ENCODE peak calls at places on chromosomes 13 and 19, in four cellular contexts. B is breast epithelium, U is colonic mucosa, D is psoas muscle. I is an unnamed sample.

GRCh38 chr19:10390652-10391286 is 10.4 kb upstream of the TYK2 start:
- DNase-seq in B (peak; percentile 74), U (peak; percentile 80), D (peak; percentile 72), I (peak; percentile 69)

GRCh38 chr13:100537951-100538462 is 50.6 kb downstream of the GGACT start:
- DNase-seq in B (no peak), U (no peak), D (no peak), I (no peak)

GRCh38 chr19:39968789-39969188 is 2.2 kb upstream of the PSMC4 start:
- DNase-seq in B (no peak), U (peak; percentile 16), D (no peak), I (no peak)

GRCh38 chr13:63680704-63681103 is 2265.1 kb upstream of the PCDH20 start:
- DNase-seq in B (no peak), U (no peak), D (no peak), I (no peak)

GRCh38 chr13:32911506-32911905 is 104.7 kb upstream of the KL start:
- DNase-seq in B (no peak), U (no peak), D (no peak), I (peak; percentile 19)

GRCh38 chr19:46848389-46848788 is 2.3 kb downstream of the AP2S1 start:
- DNase-seq in B (no peak), U (no peak), D (no peak), I (no peak)

GRCh38 chr13:104297075-104297474 is 1230.9 kb upstream of the SLC10A2 start:
- DNase-seq in B (no peak), U (no peak), D (no peak), I (no peak)

GRCh38 chr13:78176880-78177279 is 258.2 kb upstream of the EDNRB start:
- DNase-seq in B (no peak), U (no peak), D (no peak), I (no peak)

GRCh38 chr13:26015276-26015934 is 36.4 kb downstream of the SHISA2 start:
- DNase-seq in B (no peak), U (no peak), D (no peak), I (no peak)

GRCh38 chr13:74443623-74444022 is 309.4 kb upstream of the KLF12 start:
- DNase-seq in B (no peak), U (no peak), D (no peak), I (no peak)

GRCh38 chr13:101341464-101341863 is 74.8 kb downstream of the NALCN start:
- DNase-seq in B (no peak), U (no peak), D (no peak), I (no peak)

GRCh38 chr19:55157064-55157908 is at the start of gene TNNI3:
- DNase-seq in B (no peak), U (no peak), D (no peak), I (no peak)

GRCh38 chr13:108947551-108948030 is 318.2 kb downstream of the MYO16 start:
- DNase-seq in B (no peak), U (no peak), D (no peak), I (no peak)

GRCh38 chr19:18851673-18852325 is 20.0 kb downstream of the UPF1 start:
- DNase-seq in B (no peak), U (no peak), D (no peak), I (no peak)

GRCh38 chr19:6564393-6564792 is 26.6 kb downstream of the CD70 start:
- DNase-seq in B (no peak), U (no peak), D (no peak), I (no peak)

GRCh38 chr13:102968572-102969228 is 97.5 kb downstream of the SLC10A2 start:
- DNase-seq in B (no peak), U (no peak), D (no peak), I (peak; percentile 57)

GRCh38 chr19:39401549-39402416 is 4.9 kb upstream of the ZFP36 start:
- DNase-seq in B (no peak), U (peak; percentile 87), D (peak; percentile 76), I (peak; percentile 100)

GRCh38 chr13:72537782-72538181 is 189.6 kb downstream of the MZT1 start:
- DNase-seq in B (no peak), U (no peak), D (no peak), I (no peak)

GRCh38 chr13:110265341-110265681 is 41.6 kb downstream of the COL4A1 start:
- DNase-seq in B (no peak), U (no peak), D (no peak), I (no peak)

GRCh38 chr13:80979035-80979641 is 638.2 kb upstream of the SPRY2 start:
- DNase-seq in B (no peak), U (peak; percentile 26), D (no peak), I (peak; percentile 56)

GRCh38 chr19:15962319-15962718 is 13.5 kb downstream of the OR10H4 start:
- DNase-seq in B (no peak), U (no peak), D (no peak), I (no peak)

GRCh38 chr19:8544168-8544567 is 30.2 kb upstream of the ZNF414 start:
- DNase-seq in B (no peak), U (no peak), D (no peak), I (no peak)

GRCh38 chr19:7434391-7434790 is 54.4 kb downstream of the PEX11G start:
- DNase-seq in B (no peak), U (no peak), D (no peak), I (no peak)

GRCh38 chr13:29484236-29484635 is 111.3 kb downstream of the SLC7A1 start:
- DNase-seq in B (no peak), U (no peak), D (no peak), I (no peak)

GRCh38 chr13:90447034-90447734 is 900.3 kb upstream of the MIR17HG start:
- DNase-seq in B (no peak), U (no peak), D (no peak), I (no peak)

GRCh38 chr19:51375504-51376221 is 3.2 kb upstream of the NKG7 start:
- DNase-seq in B (no peak), U (no peak), D (no peak), I (no peak)

GRCh38 chr13:96982672-96983071 is 11.6 kb downstream of the OXGR1 start:
- DNase-seq in B (no peak), U (no peak), D (no peak), I (no peak)

GRCh38 chr19:29277107-29277506 is 64.2 kb upstream of the UQCRFS1 start:
- DNase-seq in B (no peak), U (no peak), D (no peak), I (peak; percentile 27)

GRCh38 chr19:31294189-31294588 is 55.0 kb downstream of the TSHZ3 start:
- DNase-seq in B (no peak), U (no peak), D (no peak), I (no peak)

GRCh38 chr19:16435999-16436650 is 35.6 kb downstream of the EPS15L1 start:
- DNase-seq in B (no peak), U (no peak), D (no peak), I (no peak)

GRCh38 chr19:4730740-4731171 is 7.1 kb upstream of the DPP9 start:
- DNase-seq in B (no peak), U (peak; percentile 55), D (no peak), I (no peak)

GRCh38 chr13:79085021-79085420 is 321.0 kb downstream of the RBM26 start:
- DNase-seq in B (no peak), U (no peak), D (no peak), I (no peak)

GRCh38 chr19:5231857-5232503 is 108.6 kb downstream of the PTPRS start:
- DNase-seq in B (no peak), U (no peak), D (no peak), I (no peak)

GRCh38 chr19:42246143-42246868 is 3.9 kb upstream of the GSK3A start:
- DNase-seq in B (peak; percentile 75), U (peak; percentile 68), D (peak; percentile 87), I (peak; percentile 68)
- H3K4me1 ChIP-seq in B (peaks cover 5% of the 10 kb centered on the region), U (peaks cover 3% of the 10 kb centered on the region), D (peaks cover 30% of the 10 kb centered on the region), I (peaks cover 2% of the 10 kb centered on the region)

GRCh38 chr19:33622809-33623511 is 1.2 kb downstream of the CHST8 start:
- DNase-seq in B (no peak), U (no peak), D (no peak), I (no peak)
- H3K4me3 ChIP-seq in B (peak overlapping the region; percentile 75), U (peak overlapping the region; percentile 39), D (peak overlapping the region; percentile 65), I (no peak overlapping the region)

GRCh38 chr19:42473686-42474085 is 30.9 kb upstream of the CXCL17 start:
- DNase-seq in B (no peak), U (no peak), D (no peak), I (no peak)
- H3K27ac ChIP-seq in B (no peak overlapping the region), U (no peak overlapping the region), D (no peak overlapping the region), I (no peak overlapping the region)

GRCh38 chr19:2058570-2059421 is 7.8 kb upstream of the MKNK2 start:
- DNase-seq in B (no peak), U (no peak), D (peak; percentile 47), I (no peak)

GRCh38 chr19:2057484-2058469 is 6.7 kb upstream of the MKNK2 start:
- DNase-seq in B (no peak), U (no peak), D (peak; percentile 62), I (no peak)

GRCh38 chr19:2061936-2062729 is 11.1 kb upstream of the MKNK2 start:
- DNase-seq in B (no peak), U (peak; percentile 46), D (peak; percentile 76), I (no peak)

GRCh38 chr19:2061093-2061935 is 10.3 kb upstream of the MKNK2 start:
- DNase-seq in B (peak; percentile 99), U (peak; percentile 99), D (peak; percentile 99), I (peak; percentile 99)

DNA sequence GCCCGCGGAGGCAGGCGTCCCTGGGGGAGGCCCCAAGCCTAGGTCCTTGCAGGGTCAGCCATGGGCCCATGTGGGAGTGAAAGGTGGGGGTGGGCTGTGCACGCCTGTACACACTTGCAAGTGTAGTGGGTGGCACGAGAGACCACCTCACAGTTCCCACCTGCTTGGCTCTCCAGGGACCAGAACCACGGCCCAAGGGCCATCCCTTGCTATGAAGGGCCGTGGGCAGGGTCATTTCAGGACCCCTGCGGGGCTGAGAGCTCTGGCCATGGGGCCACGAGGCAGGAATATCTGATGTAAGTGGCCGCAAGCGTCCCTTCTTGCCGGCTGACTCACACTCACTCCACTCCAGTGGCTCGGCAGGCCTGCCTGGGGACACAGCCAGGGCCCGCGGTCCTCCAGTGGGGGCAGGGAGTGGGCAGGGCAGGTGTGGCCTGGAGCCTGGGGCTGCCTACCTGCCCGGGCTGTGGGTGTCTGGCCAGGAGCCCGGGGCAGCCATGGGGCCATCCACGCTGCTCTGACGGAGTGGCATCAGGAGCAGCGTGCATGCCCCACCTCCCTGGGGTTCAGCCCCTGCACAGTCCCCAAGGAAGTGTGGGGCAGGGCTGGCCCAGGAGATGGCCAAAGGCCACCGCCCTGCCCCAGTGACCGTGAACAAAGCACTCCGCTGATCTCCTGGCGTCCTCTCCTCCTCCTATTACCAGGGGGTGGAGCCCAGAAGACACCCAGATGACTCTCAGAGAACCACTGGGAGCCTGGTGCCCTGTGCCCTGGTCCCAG is 8.6 kb upstream of the MKNK2 start:
- DNase-seq in B (peak; percentile 79), U (peak; percentile 93), D (peak; percentile 94), I (peak; percentile 98)
- H3K4me1 ChIP-seq in B (peaks cover 41% of the 10 kb centered on the region), U (peaks cover 19% of the 10 kb centered on the region), D (peaks cover 63% of the 10 kb centered on the region), I (peaks cover 10% of the 10 kb centered on the region)

DNA sequence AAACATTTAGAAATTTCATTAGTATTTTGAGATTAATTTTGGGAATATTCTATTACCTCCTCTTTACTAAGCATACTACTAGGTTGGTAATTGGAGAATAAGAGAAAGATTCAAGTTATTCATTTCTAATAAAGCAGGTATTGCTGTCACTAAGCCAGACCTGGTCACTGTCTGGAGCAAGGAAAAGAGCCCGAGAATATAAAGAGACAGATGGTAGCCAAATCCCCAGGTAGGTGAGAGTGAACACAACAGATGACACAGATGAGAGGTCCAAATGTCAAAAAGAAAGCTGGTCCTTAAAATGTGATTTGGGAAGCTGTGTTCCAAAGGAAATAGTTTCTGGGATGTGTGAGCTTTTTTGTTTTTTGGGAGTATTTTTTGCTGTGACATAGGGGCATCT is 128.6 kb downstream of the ZNF100 start:
- DNase-seq in B (no peak), U (no peak), D (no peak), I (no peak)
- H3K4me3 ChIP-seq in B (no peak overlapping the region), U (no peak overlapping the region), D (no peak overlapping the region), I (no peak overlapping the region)